ENCODE peak calls at places on chromosomes 3 and 15, in ten cellular contexts. U is body of pancreas, Q is IMR-90, V is lower lobe of right lung, I is psoas muscle, M is tibial nerve, W is heart left ventricle, L is Panc1, P is DND-41, D is right cardiac atrium. T is an unnamed sample.

GRCh38 chr3:135895106-135895733 is 70.3 kb upstream of the PPP2R3A start:
- DNase-seq in U (peak; percentile 77), Q (peak; percentile 79), V (peak; percentile 74), I (peak; percentile 83), M (peak; percentile 36), W (peak; percentile 65), L (peak; percentile 69), P (peak; percentile 57), D (peak; percentile 67), T (peak; percentile 27)

GRCh38 chr15:71043373-71043772 is 71.9 kb upstream of the THSD4 start:
- DNase-seq in U (no peak), Q (peak; percentile 81), V (no peak), I (no peak), M (no peak), W (no peak), L (no peak), P (no peak), D (no peak), T (no peak)

GRCh38 chr15:28184166-28184565 is 85.1 kb upstream of the OCA2 start:
- DNase-seq in U (no peak), Q (peak; percentile 28), V (no peak), I (no peak), M (no peak), W (no peak), L (no peak), P (no peak), D (no peak), T (no peak)

GRCh38 chr3:134754768-134755559 is 40.1 kb upstream of the EPHB1 start:
- DNase-seq in U (peak; percentile 46), Q (peak; percentile 30), V (no peak), I (peak; percentile 72), M (no peak), W (peak; percentile 67), L (peak; percentile 13), P (peak; percentile 64), D (no peak), T (no peak)

GRCh38 chr15:53197426-53197839 is 407.3 kb upstream of the ONECUT1 start:
- DNase-seq in U (peak; percentile 79), Q (peak; percentile 2), V (peak; percentile 63), I (peak; percentile 73), M (no peak), W (peak; percentile 60), L (peak; percentile 13), P (peak; percentile 75), D (peak; percentile 39), T (peak; percentile 65)

GRCh38 chr3:160084998-160085397 is 96.4 kb downstream of the IL12A start:
- DNase-seq in U (no peak), Q (no peak), V (no peak), I (no peak), M (no peak), W (no peak), L (no peak), P (no peak), D (no peak), T (no peak)

GRCh38 chr3:136819784-136820640 is 1.1 kb downstream of the SLC35G2 start:
- DNase-seq in U (peak; percentile 53), Q (peak; percentile 69), V (peak; percentile 71), I (peak; percentile 70), M (peak; percentile 23), W (peak; percentile 66), L (peak; percentile 57), P (peak; percentile 70), D (peak; percentile 61), T (peak; percentile 59)

GRCh38 chr3:120227710-120228347 is 57.2 kb downstream of the GPR156 start:
- DNase-seq in U (no peak), Q (no peak), V (no peak), I (no peak), M (no peak), W (no peak), L (no peak), P (peak; percentile 14), D (no peak), T (no peak)

GRCh38 chr3:129016366-129016724 is 15.2 kb downstream of the EFCC1 start:
- DNase-seq in U (no peak), Q (no peak), V (peak; percentile 60), I (no peak), M (no peak), W (no peak), L (no peak), P (peak; percentile 72), D (no peak), T (peak; percentile 89)

GRCh38 chr3:129013491-129013891 is 12.4 kb downstream of the EFCC1 start:
- DNase-seq in U (no peak), Q (no peak), V (no peak), I (no peak), M (no peak), W (no peak), L (no peak), P (no peak), D (no peak), T (no peak)

GRCh38 chr3:129015388-129016105 is 14.4 kb downstream of the EFCC1 start:
- DNase-seq in U (no peak), Q (no peak), V (peak; percentile 61), I (no peak), M (no peak), W (peak; percentile 80), L (no peak), P (peak; percentile 63), D (peak; percentile 59), T (peak; percentile 57)

GRCh38 chr3:129014793-129015345 is 13.8 kb downstream of the EFCC1 start:
- DNase-seq in U (no peak), Q (no peak), V (no peak), I (no peak), M (no peak), W (no peak), L (no peak), P (no peak), D (no peak), T (no peak)

DNA sequence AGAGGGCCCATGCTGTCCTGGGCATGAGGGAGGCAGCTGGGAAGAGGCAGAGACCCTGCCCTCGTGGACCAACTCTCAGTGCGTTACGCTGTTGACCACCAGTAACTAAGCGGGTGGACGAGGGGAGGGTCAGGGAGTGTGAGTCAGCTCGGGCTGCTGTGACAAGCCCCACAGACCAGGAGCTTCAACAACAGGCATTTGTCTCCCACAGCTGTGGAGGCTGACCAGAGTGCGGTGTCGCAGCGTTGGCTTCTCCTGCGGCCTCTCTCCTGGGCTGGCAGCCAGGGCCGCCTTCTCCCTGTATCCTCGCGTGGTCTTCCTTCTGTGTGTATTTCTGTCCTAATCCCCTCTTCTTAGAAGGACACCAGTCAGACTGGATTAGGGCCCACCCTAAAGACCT is 13.0 kb downstream of the EFCC1 start:
- DNase-seq in U (no peak), Q (peak; percentile 16), V (no peak), I (no peak), M (no peak), W (peak; percentile 76), L (no peak), P (no peak), D (peak; percentile 48), T (no peak)
- H3K4me1 ChIP-seq in U (no peaks in the 10 kb centered on the region), Q (peaks cover 15% of the 10 kb centered on the region), V (peaks cover 70% of the 10 kb centered on the region), I (peaks cover 8% of the 10 kb centered on the region), M (no peaks in the 10 kb centered on the region), W (peaks cover 57% of the 10 kb centered on the region), L (no peaks in the 10 kb centered on the region), P (peaks cover 23% of the 10 kb centered on the region), D (peaks cover 13% of the 10 kb centered on the region), T (peaks cover 15% of the 10 kb centered on the region)

DNA sequence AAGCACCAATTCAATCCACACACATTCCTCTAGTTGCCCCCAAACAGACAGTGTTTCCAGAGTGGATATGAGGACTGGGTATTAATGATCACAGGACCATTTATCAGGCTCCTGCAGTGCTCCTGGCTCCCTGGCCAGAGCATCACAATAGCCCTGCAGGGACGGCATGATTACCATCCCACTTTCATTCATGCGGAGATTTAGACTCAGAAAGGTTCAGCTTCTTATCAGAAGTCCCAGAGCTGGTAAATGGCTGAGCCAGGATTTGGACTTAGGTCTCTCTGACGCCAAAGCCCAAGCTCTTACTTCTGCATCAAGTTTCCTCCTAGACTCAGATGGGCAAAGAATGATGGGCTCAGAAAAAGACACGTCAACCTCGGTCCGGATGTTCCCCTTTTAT is 2.9 kb upstream of the EPHB3 start:
- DNase-seq in U (no peak), Q (no peak), V (peak; percentile 16), I (no peak), M (no peak), W (no peak), L (no peak), P (no peak), D (no peak), T (no peak)
- H3K4me1 ChIP-seq in U (peaks cover 38% of the 10 kb centered on the region), Q (peaks cover 3% of the 10 kb centered on the region), V (peaks cover 21% of the 10 kb centered on the region), I (peaks cover 12% of the 10 kb centered on the region), M (no peaks in the 10 kb centered on the region), W (peaks cover 25% of the 10 kb centered on the region), L (peaks cover 7% of the 10 kb centered on the region), P (no peaks in the 10 kb centered on the region), D (no peaks in the 10 kb centered on the region), T (peaks cover 30% of the 10 kb centered on the region)

GRCh38 chr3:157133434-157134320 is 26.3 kb downstream of the CCNL1 start:
- DNase-seq in U (no peak), Q (no peak), V (no peak), I (no peak), M (no peak), W (no peak), L (no peak), P (no peak), D (no peak), T (no peak)

GRCh38 chr3:157132936-157133335 is 27.0 kb downstream of the CCNL1 start:
- DNase-seq in U (no peak), Q (no peak), V (no peak), I (peak; percentile 61), M (no peak), W (no peak), L (no peak), P (no peak), D (no peak), T (no peak)

GRCh38 chr3:157136647-157137387 is 23.1 kb downstream of the CCNL1 start:
- DNase-seq in U (peak; percentile 87), Q (peak; percentile 52), V (peak; percentile 51), I (peak; percentile 63), M (no peak), W (no peak), L (no peak), P (no peak), D (no peak), T (peak; percentile 87)

GRCh38 chr3:157134620-157135191 is 25.2 kb downstream of the CCNL1 start:
- DNase-seq in U (peak; percentile 92), Q (no peak), V (no peak), I (peak; percentile 63), M (peak; percentile 58), W (no peak), L (no peak), P (no peak), D (no peak), T (no peak)

DNA sequence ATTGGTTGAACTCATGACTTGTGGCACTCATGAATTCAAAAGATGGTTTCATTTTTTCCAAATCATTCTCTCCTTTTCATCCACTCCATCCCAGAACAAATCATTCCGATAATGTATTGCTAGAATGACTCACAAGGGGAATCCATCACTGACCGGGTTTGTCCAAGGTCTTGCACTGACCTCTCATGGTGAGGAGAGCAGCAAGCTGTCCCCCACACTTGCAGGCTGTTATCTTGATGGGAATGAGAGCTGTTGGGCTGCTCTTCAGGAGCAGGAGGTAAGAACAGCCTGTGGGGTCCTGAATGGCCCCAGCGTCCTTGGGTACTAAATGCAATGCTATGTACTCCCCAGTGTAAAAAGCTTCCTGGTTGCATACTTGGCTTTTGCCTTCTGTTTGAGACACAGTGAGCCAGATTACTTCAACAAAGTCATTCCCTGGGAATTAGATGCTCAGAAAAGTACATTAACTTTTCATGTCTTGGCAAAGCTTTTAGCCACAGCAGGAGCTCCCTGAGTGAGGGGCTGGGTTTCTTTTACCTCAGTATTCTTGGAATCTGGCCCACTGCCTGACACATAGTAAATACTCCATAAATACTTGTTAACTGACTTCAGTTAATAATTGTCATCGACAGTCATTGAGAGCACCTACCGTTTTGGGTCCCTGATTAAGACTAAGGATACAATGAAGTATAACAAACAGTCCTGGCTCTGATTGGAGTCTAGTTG is 24.1 kb downstream of the CCNL1 start:
- DNase-seq in U (peak; percentile 80), Q (peak; percentile 72), V (no peak), I (no peak), M (no peak), W (no peak), L (no peak), P (no peak), D (no peak), T (no peak)
- H3K4me1 ChIP-seq in U (peaks cover 67% of the 10 kb centered on the region), Q (peaks cover 23% of the 10 kb centered on the region), V (peaks cover 49% of the 10 kb centered on the region), I (peaks cover 42% of the 10 kb centered on the region), M (no peaks in the 10 kb centered on the region), W (peaks cover 62% of the 10 kb centered on the region), L (peaks cover 22% of the 10 kb centered on the region), P (no peaks in the 10 kb centered on the region), D (peaks cover 23% of the 10 kb centered on the region), T (peaks cover 7% of the 10 kb centered on the region)

DNA sequence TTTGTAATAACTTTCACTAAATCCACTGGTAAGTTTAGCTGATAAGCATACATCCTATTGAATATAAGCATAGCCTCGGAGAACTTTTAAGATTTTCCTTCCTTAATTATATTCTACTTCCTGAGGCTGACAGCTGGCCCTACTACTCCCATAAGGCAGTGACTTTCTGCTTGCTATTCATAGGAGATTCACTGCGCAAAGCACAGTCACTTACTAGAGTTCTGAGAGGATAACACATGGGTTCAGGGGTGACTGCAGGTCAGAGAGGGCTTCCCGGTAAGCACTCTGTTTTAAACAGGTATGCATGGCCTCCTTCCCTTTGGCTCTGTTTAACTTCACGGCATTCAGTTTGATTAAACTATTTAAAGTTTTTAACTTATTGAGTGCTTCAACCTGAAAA is 75.8 kb downstream of the FAIM start:
- DNase-seq in U (peak; percentile 40), Q (no peak), V (no peak), I (no peak), M (no peak), W (no peak), L (no peak), P (no peak), D (no peak), T (no peak)
- H3K4me1 ChIP-seq in U (peaks cover 76% of the 10 kb centered on the region), Q (peaks cover 4% of the 10 kb centered on the region), V (peaks cover 6% of the 10 kb centered on the region), I (no peaks in the 10 kb centered on the region), M (no peaks in the 10 kb centered on the region), W (peaks cover 2% of the 10 kb centered on the region), L (peaks cover 40% of the 10 kb centered on the region), P (no peaks in the 10 kb centered on the region), D (peaks cover 3% of the 10 kb centered on the region), T (no peaks in the 10 kb centered on the region)

T was measured in Peyer's patch.